ENCODE peak calls at places on chromosomes 1 and 21, in five cellular contexts. A is mammary epithelial cell, O is PC-3, F is neural progenitor cell, K is H1. Q is an unnamed sample. For H3K4me1, the result is how much of the 10 kb centered on the place peaks cover.

GRCh38 chr1:205274041-205274691 is 46.4 kb downstream of the TMCC2 start:
- DNase-seq in A (no peak), O (no peak), F (no peak), K (peak), Q (no peak)

GRCh38 chr1:11802616-11802972 is 3.2 kb downstream of the MTHFR start:
- DNase-seq in A (no peak), O (no peak), F (peak), K (no peak), Q (no peak)

GRCh38 chr1:101288491-101288944 is 51.7 kb downstream of the S1PR1 start:
- DNase-seq in A (peak), O (peak), F (peak), K (no peak), Q (peak)

GRCh38 chr1:156498447-156499193 is 2.0 kb downstream of the MEF2D start:
- DNase-seq in A (peak), O (peak), F (no peak), K (peak), Q (no peak)

GRCh38 chr21:34074283-34075098 is 1.1 kb downstream of the MRPS6 start:
- DNase-seq in A (peak), O (peak), F (peak), K (peak), Q (no peak)

GRCh38 chr1:178864326-178864725 is 6.6 kb downstream of the ANGPTL1 start:
- DNase-seq in A (no peak), O (no peak), F (no peak), K (no peak), Q (no peak)

GRCh38 chr1:89736937-89737733 is 83.7 kb upstream of the LRRC8D start:
- DNase-seq in A (peak), O (peak), F (no peak), K (no peak), Q (no peak)

GRCh38 chr1:15201849-15202551 is 45.0 kb upstream of the FHAD1 start:
- DNase-seq in A (no peak), O (no peak), F (no peak), K (no peak), Q (no peak)

GRCh38 chr1:204288061-204288588 is 71.6 kb downstream of the PLEKHA6 start:
- DNase-seq in A (peak), O (peak), F (no peak), K (peak), Q (no peak)

GRCh38 chr1:39048745-39049370 is 22.7 kb downstream of the NDUFS5 start:
- DNase-seq in A (no peak), O (no peak), F (no peak), K (no peak), Q (no peak)

GRCh38 chr1:9371951-9372350 is 79.3 kb downstream of the SPSB1 start:
- DNase-seq in A (no peak), O (no peak), F (no peak), K (no peak), Q (no peak)

GRCh38 chr1:204213668-204214662 is at the start of gene GOLT1A:
- DNase-seq in A (peak), O (peak), F (peak), K (peak), Q (no peak)

GRCh38 chr1:184222561-184223157 is 164.2 kb upstream of the C1orf21 start:
- DNase-seq in A (peak), O (peak), F (peak), K (peak), Q (peak)

DNA sequence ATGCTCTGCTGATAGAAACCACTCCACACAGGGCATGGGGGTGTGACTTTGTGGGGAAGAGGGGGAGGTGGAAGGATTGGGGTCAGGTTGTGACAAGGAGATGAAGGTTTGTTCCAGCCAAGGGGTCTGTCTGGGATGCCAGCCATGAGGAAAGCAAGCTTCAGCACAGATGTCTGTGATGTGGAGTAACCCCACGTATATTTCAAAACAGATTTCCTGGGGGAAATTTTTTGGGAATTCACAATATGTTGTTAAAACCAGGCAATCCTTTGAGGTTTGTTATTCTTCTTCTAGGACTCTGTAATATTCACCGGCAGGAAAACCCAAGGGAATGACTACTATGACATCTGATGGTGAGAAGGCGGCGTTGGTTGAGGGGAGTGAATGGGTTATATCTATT is 255.0 kb upstream of the FGGY start:
- DNase-seq in A (peak), O (no peak), F (no peak), K (no peak), Q (peak)
- TF ChIP-seq CTCF in A (no peak), O (no peak), F (no peak), K (no peak), Q (no peak)

GRCh38 chr1:47444578-47445465 is 7.0 kb downstream of the FOXD2 start:
- DNase-seq in A (peak), O (no peak), F (peak), K (peak), Q (no peak)
- TF ChIP-seq EZH2 in A (peak), O (no peak), F (peak), K (peak), Q (no peak)

GRCh38 chr1:44524655-44525530 is 119.8 kb downstream of the RNF220 start:
- DNase-seq in A (no peak), O (no peak), F (peak), K (no peak), Q (no peak)
- H3K4me1 ChIP-seq in A (under half), O (under half), F (under half), K (under half), Q (under half)

GRCh38 chr1:17053685-17054410 is at the start of gene SDHB:
- DNase-seq in A (peak), O (peak), F (peak), K (peak), Q (peak)
- TF ChIP-seq CTCF in A (no peak), O (no peak), F (no peak), K (no peak), Q (no peak)

GRCh38 chr1:201114245-201115131 is 2.3 kb upstream of the CACNA1S start:
- DNase-seq in A (peak), O (peak), F (peak), K (peak), Q (peak)
- TF ChIP-seq EZH2 in A (no peak), O (no peak), F (peak), K (peak), Q (no peak)

DNA sequence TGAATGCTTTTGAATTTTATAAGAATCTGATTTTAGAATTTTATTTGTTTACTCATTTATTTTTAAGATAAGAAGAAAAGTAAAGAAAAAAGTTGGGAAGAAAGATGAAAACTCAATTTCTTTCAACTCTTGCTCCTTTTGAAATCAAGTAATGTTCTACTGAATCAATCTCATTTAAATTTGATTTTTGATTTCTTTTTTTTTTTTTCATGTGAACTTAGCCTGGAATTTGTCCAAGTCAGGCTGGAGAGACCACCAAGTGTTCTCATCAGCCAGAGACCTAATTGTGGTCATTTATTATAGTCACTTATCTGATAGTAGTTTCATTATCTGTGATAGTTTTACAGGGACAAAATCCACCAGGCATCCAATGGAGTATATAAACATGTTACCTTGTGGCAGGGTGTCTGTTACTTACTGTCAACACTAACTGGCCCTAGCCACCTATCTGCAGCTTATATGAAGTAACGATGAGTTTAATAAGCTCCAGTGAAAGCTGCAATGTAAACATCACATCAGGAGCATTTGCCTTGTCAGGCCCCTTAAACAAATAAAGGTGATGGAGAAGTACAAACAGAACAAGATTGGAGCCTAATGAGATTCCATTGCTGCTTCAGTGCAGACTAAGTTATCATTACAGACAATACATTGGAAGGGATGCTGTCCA is 39.2 kb downstream of the HLX start:
- DNase-seq in A (no peak), O (peak), F (no peak), K (no peak), Q (no peak)
- H3K4me1 ChIP-seq in A (under half), O (under half), F (under half), K (under half), Q (under half)

Q was measured in DND-41.